ENCODE peak calls at places on chromosome 13, in nine cellular contexts. J is endothelial cell of umbilical vein, S is GM12878, U is GM23338, I is transverse colon, H is breast epithelium, Z is suprapubic skin, L is HL-60, V is upper lobe of left lung. O is an unnamed sample.

GRCh38 chr13:93146584-93147292 is 79.9 kb upstream of the GPC6 start:
- DNase-seq in J (no peak), S (no peak), U (no peak), I (no peak), H (no peak), Z (no peak), L (no peak), V (no peak), O (no peak)

GRCh38 chr13:111915104-111915551 is 151.8 kb upstream of the SOX1 start:
- DNase-seq in J (no peak), S (no peak), U (no peak), I (no peak), H (no peak), Z (no peak), L (no peak), V (no peak), O (no peak)

GRCh38 chr13:45349438-45349837 is 8.5 kb upstream of the TPT1 start:
- DNase-seq in J (no peak), S (no peak), U (no peak), I (no peak), H (no peak), Z (no peak), L (peak), V (no peak), O (no peak)

GRCh38 chr13:19685034-19685433 is 51.6 kb downstream of the MPHOSPH8 start:
- DNase-seq in J (no peak), S (no peak), U (peak), I (peak), H (no peak), Z (no peak), L (no peak), V (no peak), O (no peak)

GRCh38 chr13:27170221-27170520 is 1.4 kb downstream of the USP12 start:
- DNase-seq in J (no peak), S (no peak), U (no peak), I (no peak), H (no peak), Z (no peak), L (no peak), V (no peak), O (no peak)

GRCh38 chr13:75585153-75585552 is 35.6 kb downstream of the UCHL3 start:
- DNase-seq in J (no peak), S (no peak), U (no peak), I (no peak), H (no peak), Z (no peak), L (no peak), V (no peak), O (no peak)

GRCh38 chr13:53060840-53061485 is 32.4 kb downstream of the OLFM4 start:
- DNase-seq in J (no peak), S (no peak), U (no peak), I (peak), H (no peak), Z (no peak), L (no peak), V (no peak), O (no peak)

GRCh38 chr13:94267581-94267980 is 211.9 kb downstream of the DCT start:
- DNase-seq in J (no peak), S (no peak), U (no peak), I (no peak), H (no peak), Z (no peak), L (no peak), V (no peak), O (no peak)

GRCh38 chr13:43229506-43229905 is 206.1 kb downstream of the DNAJC15 start:
- DNase-seq in J (no peak), S (no peak), U (no peak), I (no peak), H (no peak), Z (no peak), L (no peak), V (no peak), O (no peak)

GRCh38 chr13:82817133-82817532 is 1065.1 kb downstream of the SLITRK1 start:
- DNase-seq in J (no peak), S (no peak), U (no peak), I (no peak), H (no peak), Z (no peak), L (no peak), V (no peak), O (no peak)

GRCh38 chr13:103403814-103404213 is 337.6 kb upstream of the SLC10A2 start:
- DNase-seq in J (no peak), S (no peak), U (peak), I (no peak), H (no peak), Z (no peak), L (no peak), V (no peak), O (no peak)

GRCh38 chr13:24925318-24926231 is 161.6 kb downstream of the RNF17 start:
- DNase-seq in J (no peak), S (no peak), U (no peak), I (no peak), H (no peak), Z (no peak), L (no peak), V (no peak), O (no peak)

GRCh38 chr13:94914829-94915228 is 202.5 kb upstream of the SOX21 start:
- DNase-seq in J (no peak), S (no peak), U (no peak), I (no peak), H (no peak), Z (no peak), L (no peak), V (no peak), O (no peak)

GRCh38 chr13:95356916-95357315 is 55.7 kb upstream of the ABCC4 start:
- DNase-seq in J (no peak), S (no peak), U (no peak), I (no peak), H (no peak), Z (no peak), L (no peak), V (no peak), O (no peak)

GRCh38 chr13:112071011-112071901 is 4.3 kb downstream of the SOX1 start:
- DNase-seq in J (no peak), S (no peak), U (no peak), I (no peak), H (no peak), Z (no peak), L (no peak), V (no peak), O (no peak)

GRCh38 chr13:43864921-43865320 is 14.6 kb downstream of the CCDC122 start:
- DNase-seq in J (no peak), S (no peak), U (no peak), I (no peak), H (no peak), Z (no peak), L (no peak), V (no peak), O (no peak)

GRCh38 chr13:45200701-45201230 is at the start of gene KCTD4:
- DNase-seq in J (peak), S (no peak), U (no peak), I (no peak), H (no peak), Z (no peak), L (peak), V (no peak), O (no peak)

GRCh38 chr13:44854264-44855060 is 134.8 kb downstream of the NUFIP1 start:
- DNase-seq in J (no peak), S (no peak), U (no peak), I (peak), H (no peak), Z (no peak), L (no peak), V (no peak), O (no peak)

GRCh38 chr13:41402695-41403511 is 54.4 kb upstream of the RGCC start:
- DNase-seq in J (no peak), S (no peak), U (peak), I (no peak), H (no peak), Z (no peak), L (no peak), V (peak), O (no peak)

GRCh38 chr13:45823583-45823982 is 28.0 kb downstream of the SIAH3 start:
- DNase-seq in J (no peak), S (no peak), U (no peak), I (no peak), H (no peak), Z (no peak), L (no peak), V (no peak), O (no peak)

GRCh38 chr13:37403776-37404497 is 194.6 kb downstream of the POSTN start:
- DNase-seq in J (no peak), S (no peak), U (no peak), I (no peak), H (no peak), Z (no peak), L (no peak), V (no peak), O (no peak)

GRCh38 chr13:97212540-97213146 is 9.5 kb upstream of the MBNL2 start:
- DNase-seq in J (peak), S (no peak), U (peak), I (peak), H (no peak), Z (no peak), L (no peak), V (no peak), O (no peak)

GRCh38 chr13:113458218-113459065 is 5.2 kb upstream of the ADPRHL1 start:
- DNase-seq in J (no peak), S (no peak), U (peak), I (no peak), H (no peak), Z (no peak), L (no peak), V (no peak), O (no peak)
- TF ChIP-seq CTCF in J (peak), S (peak), U (peak), I (peak), H (no peak), Z (no peak), L (no peak), V (peak), O (peak)

GRCh38 chr13:33249894-33250293 is 35.7 kb downstream of the STARD13 start:
- DNase-seq in J (no peak), S (no peak), U (no peak), I (no peak), H (no peak), Z (no peak), L (no peak), V (no peak), O (no peak)
- H3K27ac ChIP-seq in J (peak), S (no peak), U (no peak), I (peak), H (no peak), Z (no peak), L (no peak), V (no peak), O (no peak)

DNA sequence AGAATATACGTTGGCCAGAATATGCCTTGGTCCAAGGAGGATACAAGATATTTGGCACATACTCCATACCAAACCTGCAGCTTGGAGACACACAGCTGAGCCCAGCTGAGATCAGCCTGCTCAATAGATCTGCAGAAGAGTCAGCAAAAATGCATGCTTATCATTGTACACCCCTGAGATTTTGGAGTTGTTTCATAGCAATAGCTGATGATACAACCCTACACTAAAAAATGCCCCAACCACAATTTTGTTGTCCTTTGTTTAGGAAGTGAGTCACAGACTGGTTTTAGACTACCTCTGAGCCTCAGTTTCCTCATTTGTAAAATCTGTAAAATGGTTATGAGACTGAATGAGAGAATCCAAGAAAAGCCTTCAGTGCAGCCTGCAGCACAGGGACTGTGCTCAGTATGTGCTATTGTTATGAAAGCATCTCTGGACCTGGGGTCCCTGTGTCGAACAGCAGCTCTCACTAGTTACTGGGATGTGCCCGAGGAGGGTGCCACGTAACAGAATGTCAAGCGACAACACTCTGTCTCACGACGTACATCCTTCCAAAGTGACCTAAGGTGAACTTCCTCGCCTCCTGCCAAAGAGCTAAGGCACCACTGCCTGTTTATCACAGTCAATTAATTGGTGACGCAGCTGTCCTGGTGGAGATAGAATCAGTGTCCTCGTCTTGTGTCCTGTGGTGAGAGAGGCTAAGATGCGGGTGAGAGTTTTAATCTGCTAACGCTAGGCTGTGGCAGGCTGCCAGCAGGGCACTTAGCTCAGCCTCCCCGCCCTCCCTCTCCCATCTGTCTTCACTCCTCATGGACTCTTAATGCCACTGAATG is 18.2 kb downstream of the DHRS12 start:
- DNase-seq in J (no peak), S (no peak), U (no peak), I (no peak), H (no peak), Z (peak), L (no peak), V (no peak), O (no peak)
- TF ChIP-seq POLR2AphosphoS5 in J (no peak), S (no peak), U (no peak), I (no peak), H (peak), Z (no peak), L (no peak), V (peak), O (no peak)

GRCh38 chr13:110265682-110266430 is 41.1 kb downstream of the COL4A1 start:
- DNase-seq in J (peak), S (no peak), U (no peak), I (no peak), H (peak), Z (no peak), L (no peak), V (peak), O (no peak)

GRCh38 chr13:110266431-110266809 is 40.5 kb downstream of the COL4A1 start:
- DNase-seq in J (no peak), S (no peak), U (no peak), I (no peak), H (no peak), Z (no peak), L (no peak), V (no peak), O (no peak)

GRCh38 chr13:110263906-110264305 is 43.1 kb downstream of the COL4A1 start:
- DNase-seq in J (no peak), S (no peak), U (no peak), I (no peak), H (no peak), Z (no peak), L (no peak), V (no peak), O (no peak)

GRCh38 chr13:110264685-110265275 is 42.2 kb downstream of the COL4A1 start:
- DNase-seq in J (no peak), S (no peak), U (no peak), I (no peak), H (no peak), Z (no peak), L (no peak), V (no peak), O (no peak)

DNA sequence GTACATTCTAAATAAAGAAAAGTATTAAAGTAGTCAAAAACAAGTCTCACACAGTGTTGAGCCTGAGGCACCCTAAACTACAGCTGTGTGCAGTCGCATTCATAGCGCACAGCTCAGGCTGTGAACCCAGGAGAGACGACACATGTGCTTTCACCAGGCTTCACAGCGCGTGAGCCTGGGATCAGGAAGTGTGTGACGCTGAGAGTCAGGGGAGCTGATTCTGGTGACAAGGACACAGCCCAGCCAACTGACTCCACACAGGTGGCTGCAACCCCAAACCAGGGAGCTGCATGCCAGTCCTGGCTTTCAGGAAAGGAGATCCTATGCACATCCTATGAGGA is 41.6 kb downstream of the COL4A1 start:
- DNase-seq in J (no peak), S (no peak), U (no peak), I (no peak), H (no peak), Z (no peak), L (no peak), V (no peak), O (no peak)
- TF ChIP-seq CTCF in J (no peak), S (no peak), U (no peak), I (no peak), H (no peak), Z (no peak), L (no peak), V (no peak), O (no peak)

GRCh38 chr13:36130542-36131214 is 504 bp downstream of the DCLK1 start:
- DNase-seq in J (no peak), S (no peak), U (peak), I (no peak), H (no peak), Z (peak), L (no peak), V (peak), O (no peak)
- H3K27ac ChIP-seq in J (no peak), S (no peak), U (no peak), I (peak), H (peak), Z (peak), L (no peak), V (no peak), O (no peak)